ENCODE peak calls at places on chromosomes 5 and 9, in five cellular contexts. I is mucosa of gallbladder; V is NCI-H2171 treated with DMSO at 0.1 percent for 48 hours; O is H1; Q is activated naive CD4-positive, alpha-beta T cell treated with Interleukin-2 at 50 U/mL for 16 hours. P is an unnamed sample.

GRCh38 chr9:123473226-123473625 is 117.2 kb downstream of the CRB2 start:
- DNase-seq in I (no peak), Q (no peak), V (peak), O (no peak), P (no peak)

GRCh38 chr9:136565722-136566552 is 20.1 kb upstream of the NOTCH1 start:
- DNase-seq in I (no peak), Q (no peak), V (no peak), O (no peak), P (no peak)

GRCh38 chr5:33685873-33686550 is 205.8 kb downstream of the ADAMTS12 start:
- DNase-seq in I (no peak), Q (no peak), O (no peak), V (no peak), P (no peak)

GRCh38 chr9:97668485-97668884 is 28.7 kb downstream of the XPA start:
- DNase-seq in Q (peak), V (no peak), O (no peak), I (no peak), P (no peak)

GRCh38 chr5:54882101-54882500 is 103.3 kb downstream of the ESM1 start:
- DNase-seq in V (no peak), O (no peak), I (no peak), Q (no peak), P (no peak)

GRCh38 chr5:169029087-169029486 is 271.9 kb downstream of the SLIT3 start:
- DNase-seq in I (no peak), O (no peak), V (no peak), Q (no peak), P (no peak)

GRCh38 chr5:132334812-132335211 is 34.7 kb upstream of the SLC22A5 start:
- DNase-seq in Q (no peak), I (no peak), O (no peak), V (no peak), P (no peak)

GRCh38 chr9:93859431-93860215 is 95.5 kb downstream of the BARX1 start:
- DNase-seq in O (no peak), I (no peak), Q (no peak), V (no peak), P (no peak)

GRCh38 chr9:100170085-100170484 is 71.0 kb downstream of the INVS start:
- DNase-seq in I (no peak), O (no peak), Q (no peak), V (no peak), P (no peak)

GRCh38 chr5:180598316-180598701 is 7.0 kb upstream of the SCGB3A1 start:
- DNase-seq in Q (no peak), O (no peak), V (no peak), I (no peak), P (peak)

GRCh38 chr9:90665072-90665471 is 22.4 kb upstream of the DIRAS2 start:
- DNase-seq in Q (no peak), O (peak), V (no peak), I (no peak), P (no peak)

GRCh38 chr9:94645901-94646300 is 6.6 kb upstream of the FBP1 start:
- DNase-seq in I (no peak), Q (no peak), O (no peak), V (peak), P (no peak)

GRCh38 chr9:124133752-124134151 is 122.2 kb downstream of the LHX2 start:
- DNase-seq in Q (peak), O (no peak), I (peak), V (no peak), P (no peak)

GRCh38 chr5:127723571-127723970 is 20.4 kb downstream of the CCDC192 start:
- DNase-seq in O (no peak), I (peak), Q (no peak), V (no peak), P (no peak)

GRCh38 chr5:41112486-41113455 is 41.6 kb upstream of the MROH2B start:
- DNase-seq in Q (no peak), O (no peak), V (no peak), I (no peak), P (no peak)

GRCh38 chr5:181186902-181187499 is 18.0 kb downstream of the TRIM7 start:
- DNase-seq in Q (no peak), I (no peak), O (no peak), V (no peak), P (no peak)

GRCh38 chr5:154884424-154884823 is 26.0 kb downstream of the CNOT8 start:
- DNase-seq in O (peak), I (no peak), Q (no peak), V (no peak), P (no peak)

GRCh38 chr5:112195924-112196323 is 223.2 kb downstream of the EPB41L4A start:
- DNase-seq in O (no peak), I (no peak), V (no peak), Q (no peak), P (no peak)

GRCh38 chr5:5360363-5360762 is 62.1 kb upstream of the ICE1 start:
- DNase-seq in I (no peak), O (no peak), Q (no peak), V (no peak), P (no peak)

GRCh38 chr9:108049026-108049591 is 559.5 kb upstream of the KLF4 start:
- DNase-seq in O (no peak), Q (no peak), V (no peak), I (no peak), P (no peak)

GRCh38 chr9:81754245-81754644 is 64.9 kb upstream of the TLE1 start:
- DNase-seq in O (no peak), V (no peak), I (no peak), Q (no peak), P (no peak)

GRCh38 chr9:113349434-113350337 is at the start of gene BSPRY:
- DNase-seq in O (no peak), V (peak), I (no peak), Q (peak), P (no peak)

GRCh38 chr5:166909040-166909439 is 1382.4 kb upstream of the WWC1 start:
- DNase-seq in I (no peak), O (no peak), Q (no peak), V (no peak), P (no peak)

GRCh38 chr5:137304227-137304874 is 194.8 kb downstream of the SPOCK1 start:
- DNase-seq in I (peak), V (peak), Q (no peak), O (no peak), P (no peak)

GRCh38 chr5:139767960-139768359 is 27.6 kb upstream of the PSD2 start:
- DNase-seq in V (no peak), I (no peak), Q (no peak), O (no peak), P (no peak)

GRCh38 chr9:4855861-4856260 is 63.1 kb downstream of the RCL1 start:
- DNase-seq in V (peak), Q (no peak), I (peak), O (no peak), P (no peak)

GRCh38 chr5:108386345-108387061 is 4.6 kb upstream of the FBXL17 start:
- DNase-seq in I (no peak), Q (no peak), O (no peak), V (peak), P (no peak)

GRCh38 chr5:140259509-140259908 is 43.4 kb downstream of the PFDN1 start:
- DNase-seq in V (no peak), Q (no peak), O (no peak), I (peak), P (no peak)

P was measured in mesenteric fat pad.